ENCODE peak calls at places on chromosomes 6 and 20, in five cellular contexts. V is CD8-positive, alpha-beta T cell; Q is Caco-2; A is foreskin fibroblast; Z is bronchial epithelial cell. E is an unnamed sample.

GRCh38 chr6:44049163-44049988 is 77.9 kb downstream of the MRPL14 start:
- DNase-seq in A (peak; percentile 85), Q (peak; percentile 21), V (no peak), Z (peak; percentile 73), E (peak; percentile 55)

GRCh38 chr6:52133326-52133725 is 45.9 kb upstream of the PKHD1 start:
- DNase-seq in Z (no peak), A (no peak), V (no peak), Q (no peak), E (no peak)

GRCh38 chr6:24931752-24932691 is 3.7 kb downstream of the RIPOR2 start:
- DNase-seq in A (peak; percentile 11), Q (no peak), Z (peak; percentile 54), V (no peak), E (peak; percentile 79)

GRCh38 chr20:20837574-20838021 is 125.2 kb upstream of the RALGAPA2 start:
- DNase-seq in V (no peak), Q (peak; percentile 68), Z (peak; percentile 33), A (peak; percentile 62), E (peak; percentile 46)

GRCh38 chr6:34084591-34085280 is 61.2 kb downstream of the GRM4 start:
- DNase-seq in Q (no peak), A (no peak), V (no peak), Z (no peak), E (no peak)

GRCh38 chr6:134863763-134864510 is 86.0 kb downstream of the ALDH8A1 start:
- DNase-seq in Z (no peak), Q (no peak), V (no peak), A (no peak), E (no peak)

GRCh38 chr6:166671434-166672061 is 44.5 kb upstream of the RPS6KA2 start:
- DNase-seq in V (no peak), A (no peak), Z (no peak), Q (no peak), E (peak; percentile 6)

GRCh38 chr6:158801655-158802294 is 17.4 kb downstream of the EZR start:
- DNase-seq in Z (no peak), Q (no peak), A (no peak), V (no peak), E (no peak)

GRCh38 chr6:161482517-161482903 is 208.6 kb upstream of the AGPAT4 start:
- DNase-seq in V (no peak), A (peak; percentile 37), Q (no peak), Z (no peak), E (no peak)

DNA sequence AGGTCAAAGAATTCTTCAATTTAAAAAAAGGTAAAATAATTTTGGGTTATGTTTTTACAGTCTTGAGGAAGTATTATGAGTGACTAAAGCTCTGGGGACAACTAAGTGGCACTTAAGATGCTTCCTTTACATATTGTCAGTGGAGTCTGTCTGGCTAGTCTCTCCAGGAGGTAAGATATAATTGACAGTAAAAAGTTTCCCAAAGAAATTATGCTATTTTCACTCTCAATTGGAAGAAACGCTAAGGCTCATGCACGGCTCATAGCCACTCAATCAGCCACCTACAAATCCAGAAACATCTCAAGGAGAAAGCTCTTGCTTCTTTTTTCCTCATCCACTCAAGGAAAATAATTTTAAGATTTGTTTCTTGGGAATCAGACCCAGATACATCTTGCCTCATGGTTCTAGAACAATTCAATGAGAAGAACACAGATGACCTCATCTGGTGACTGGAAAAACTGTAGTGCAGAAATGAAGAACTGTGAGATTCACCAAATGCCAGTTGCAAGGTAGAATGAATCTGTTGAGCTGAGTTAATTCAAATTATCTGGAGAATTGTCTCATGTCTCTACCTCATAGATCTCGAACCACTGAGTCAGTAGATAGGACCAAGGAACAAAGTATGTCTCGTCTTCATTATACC is 252.9 kb downstream of the TPBG start:
- DNase-seq in Z (no peak), V (no peak), Q (no peak), A (peak; percentile 39), E (no peak)
- TF ChIP-seq CTCF in Z (peak; percentile 5), V (no peak), Q (no peak), A (peak; percentile 14), E (peak; percentile 16)

DNA sequence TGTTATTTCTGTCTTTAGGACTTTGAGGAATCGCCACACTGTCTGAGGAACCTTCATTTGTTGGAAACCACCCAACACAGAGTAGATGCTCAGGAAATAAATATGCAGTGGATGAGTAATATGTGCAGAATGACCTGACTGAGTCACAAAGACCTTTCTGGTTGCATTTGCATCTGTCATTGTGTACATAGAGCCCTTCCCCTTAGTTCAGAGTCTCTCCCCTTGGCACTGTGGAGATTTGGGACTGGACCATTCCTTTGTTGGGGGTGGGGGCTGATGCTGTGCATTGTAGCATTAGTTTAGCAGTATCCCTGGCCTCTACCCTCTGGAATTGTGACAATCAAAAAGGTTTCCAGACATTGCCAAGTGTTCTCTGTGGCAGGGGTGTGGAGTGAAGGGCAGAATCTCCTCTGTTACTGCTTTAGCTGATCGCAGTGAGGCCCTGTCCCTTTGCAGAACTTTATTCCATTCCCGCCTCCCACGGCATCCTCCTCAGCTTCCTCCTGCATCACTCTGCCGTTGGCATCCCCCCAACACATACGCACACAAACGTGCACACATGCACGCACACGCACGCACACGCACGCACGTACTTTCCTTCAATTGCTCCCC is 64.5 kb downstream of the EYA2 start:
- DNase-seq in A (peak; percentile 95), Z (peak; percentile 99), V (no peak), Q (no peak), E (peak; percentile 95)
- H3K4me3 ChIP-seq in A (no peak overlapping the region), Z (no peak overlapping the region), V (no peak overlapping the region), Q (no peak overlapping the region), E (no peak overlapping the region)

DNA sequence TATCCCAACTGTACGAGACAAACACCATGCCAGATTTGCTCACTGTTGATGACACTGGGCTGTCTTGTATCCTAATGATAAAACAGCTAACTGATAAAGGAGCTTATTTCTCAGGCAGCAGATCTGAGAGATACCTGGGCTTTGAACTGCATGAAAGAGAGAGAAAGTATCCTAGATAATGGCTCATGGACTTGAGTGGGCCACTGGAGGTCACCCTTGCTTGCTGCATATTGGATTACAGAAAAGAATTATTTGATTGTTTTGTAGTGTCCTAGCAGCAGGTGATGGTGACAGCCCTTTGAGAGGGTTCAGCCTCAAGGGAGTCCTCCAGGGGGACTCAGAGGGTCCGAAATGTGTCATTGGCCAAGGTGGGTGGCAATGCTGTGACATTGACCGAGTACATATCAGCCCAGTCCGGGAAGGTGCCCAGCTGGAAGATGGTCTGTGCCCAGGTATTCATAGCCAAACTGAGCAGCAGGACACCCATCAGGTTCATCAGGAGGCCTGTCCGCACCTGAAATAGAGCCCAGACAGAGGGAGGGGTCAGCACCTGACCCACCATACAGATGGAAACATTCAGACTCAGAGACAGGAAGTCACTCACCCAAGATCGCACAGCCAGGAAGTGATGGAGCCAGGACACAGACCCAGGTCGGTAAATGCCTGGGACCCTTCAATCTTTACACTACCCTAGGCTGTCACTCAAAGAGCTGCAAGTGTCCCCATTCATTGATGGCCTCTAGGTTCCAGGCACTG is 9.4 kb upstream of the OCSTAMP start:
- DNase-seq in V (no peak), Q (no peak), Z (no peak), A (no peak), E (no peak)
- TF ChIP-seq CTCF in V (no peak), Q (peak; percentile 44), Z (no peak), A (no peak), E (no peak)

GRCh38 chr20:16694176-16694575 is 35.6 kb upstream of the SNRPB2 start:
- DNase-seq in A (no peak), Z (no peak), V (no peak), Q (no peak), E (no peak)
- H3K4me3 ChIP-seq in A (no peak overlapping the region), Z (no peak overlapping the region), V (no peak overlapping the region), Q (no peak overlapping the region), E (no peak overlapping the region)

GRCh38 chr20:35854697-35855434 is 83.1 kb downstream of the PHF20 start:
- DNase-seq in A (peak; percentile 11), Z (peak; percentile 85), Q (no peak), V (no peak), E (no peak)

GRCh38 chr20:35845561-35845960 is 73.7 kb downstream of the PHF20 start:
- DNase-seq in V (no peak), A (peak; percentile 39), Q (no peak), Z (peak; percentile 47), E (peak; percentile 52)

GRCh38 chr20:35849726-35850125 is 77.9 kb downstream of the PHF20 start:
- DNase-seq in Z (no peak), V (no peak), Q (no peak), A (no peak), E (no peak)
- TF ChIP-seq CTCF in Z (no peak), V (no peak), Q (no peak), A (no peak), E (no peak)